ENCODE peak calls at places on chromosomes 7 and 10, in four cellular contexts. N is GM12878, A is K562, J is HepG2. U is an unnamed sample. For H3K27me3, the result is how much of the 10 kb centered on the place peaks cover.

GRCh38 chr10:94429049-94429707 is 26.8 kb downstream of the TBC1D12 start:
- DNase-seq in J (no peak), A (no peak), N (no peak), U (no peak)

GRCh38 chr10:24196426-24197039 is 12.4 kb upstream of the KIAA1217 start:
- DNase-seq in J (peak), A (peak), N (no peak), U (peak)

GRCh38 chr7:47042669-47043068 is 539.2 kb downstream of the TNS3 start:
- DNase-seq in N (no peak), J (no peak), A (no peak), U (no peak)

GRCh38 chr7:155449880-155450557 is 7.9 kb upstream of the EN2 start:
- DNase-seq in A (no peak), N (no peak), J (no peak), U (no peak)

GRCh38 chr7:101702362-101702850 is 73.3 kb upstream of the MYL10 start:
- DNase-seq in A (peak), J (peak), N (no peak), U (no peak)

GRCh38 chr7:10939911-10940747 is 33.5 kb upstream of the PHF14 start:
- DNase-seq in J (peak), A (peak), N (peak), U (peak)

GRCh38 chr10:126525326-126525725 is 137.0 kb upstream of the ADAM12 start:
- DNase-seq in A (no peak), N (no peak), J (no peak), U (no peak)

GRCh38 chr10:123274513-123275182 is 120.4 kb downstream of the BUB3 start:
- DNase-seq in J (no peak), A (no peak), N (no peak), U (no peak)

GRCh38 chr7:6171532-6172330 is 100.7 kb downstream of the CYTH3 start:
- DNase-seq in N (no peak), A (no peak), J (no peak), U (peak)

GRCh38 chr10:68655620-68656126 is 65.4 kb upstream of the CCAR1 start:
- DNase-seq in N (no peak), J (no peak), A (no peak), U (no peak)

GRCh38 chr7:112802406-112802805 is 12.2 kb upstream of the TMEM168 start:
- DNase-seq in A (no peak), N (no peak), J (no peak), U (no peak)

GRCh38 chr7:97019710-97020109 is 4.9 kb downstream of the DLX5 start:
- DNase-seq in A (no peak), J (no peak), N (no peak), U (no peak)
- H3K27me3 ChIP-seq in A (half or more), J (under half), N (under half), U (half or more)

DNA sequence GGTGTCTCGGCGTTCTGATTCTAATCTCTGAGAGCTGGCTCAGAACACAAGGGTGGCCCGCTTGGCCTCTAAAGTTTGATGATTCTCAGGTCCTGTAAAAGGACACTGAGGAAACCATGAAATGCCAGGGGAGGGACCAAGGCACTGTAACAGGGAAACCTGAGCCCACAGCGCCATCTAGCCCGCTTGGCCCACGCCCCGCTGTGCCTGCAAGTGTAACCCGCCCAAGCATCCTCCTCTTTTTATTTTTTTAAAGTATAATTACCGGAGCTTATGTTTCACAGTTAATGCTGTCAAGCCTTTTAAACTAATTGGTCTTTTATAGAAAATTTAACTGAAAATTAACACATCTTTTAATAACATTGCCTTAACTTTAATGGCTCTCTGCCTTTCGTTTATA is 734.7 kb downstream of the KCNMA1 start:
- DNase-seq in A (peak), J (no peak), N (no peak), U (peak)
- TF ChIP-seq HDAC2 in A (no peak), J (no peak), N (no peak), U (no peak)

GRCh38 chr7:158865462-158865922 is 9.1 kb downstream of the DYNC2I1 start:
- DNase-seq in A (peak), J (peak), N (no peak), U (no peak)
- TF ChIP-seq BRCA1 in A (no peak), J (no peak), N (no peak), U (no peak)

GRCh38 chr7:1211611-1212010 is 21.1 kb upstream of the UNCX start:
- DNase-seq in A (no peak), J (no peak), N (no peak), U (no peak)

GRCh38 chr7:1210321-1210978 is 22.2 kb upstream of the UNCX start:
- DNase-seq in N (no peak), J (no peak), A (no peak), U (no peak)

GRCh38 chr7:1210979-1211608 is 21.6 kb upstream of the UNCX start:
- DNase-seq in A (no peak), N (no peak), J (no peak), U (no peak)

GRCh38 chr7:1218541-1219165 is 14.0 kb upstream of the UNCX start:
- DNase-seq in A (no peak), N (no peak), J (no peak), U (no peak)

DNA sequence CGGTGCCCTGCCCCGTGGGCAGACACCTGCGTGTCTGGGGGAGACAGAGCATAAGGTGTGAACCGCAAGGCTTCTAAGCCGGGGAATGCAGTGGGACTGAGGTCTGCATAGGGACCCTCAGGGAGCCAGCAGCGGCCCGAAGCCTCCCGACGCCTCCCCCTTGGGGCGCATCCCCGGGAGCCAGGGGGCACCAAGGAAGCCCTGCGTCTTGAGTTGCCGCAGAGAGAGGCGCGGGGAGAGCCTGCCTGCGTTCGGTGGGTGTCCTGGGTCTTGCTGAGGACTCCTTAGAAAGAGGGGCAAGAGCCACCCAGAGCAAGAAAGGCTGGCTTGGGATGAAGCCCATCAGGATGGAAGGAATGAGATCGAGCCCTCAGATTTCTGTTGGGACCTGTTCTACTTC is 18.2 kb upstream of the UNCX start:
- DNase-seq in A (no peak), N (no peak), J (no peak), U (no peak)
- H3K27me3 ChIP-seq in A (half or more), N (under half), J (half or more), U (under half)

DNA sequence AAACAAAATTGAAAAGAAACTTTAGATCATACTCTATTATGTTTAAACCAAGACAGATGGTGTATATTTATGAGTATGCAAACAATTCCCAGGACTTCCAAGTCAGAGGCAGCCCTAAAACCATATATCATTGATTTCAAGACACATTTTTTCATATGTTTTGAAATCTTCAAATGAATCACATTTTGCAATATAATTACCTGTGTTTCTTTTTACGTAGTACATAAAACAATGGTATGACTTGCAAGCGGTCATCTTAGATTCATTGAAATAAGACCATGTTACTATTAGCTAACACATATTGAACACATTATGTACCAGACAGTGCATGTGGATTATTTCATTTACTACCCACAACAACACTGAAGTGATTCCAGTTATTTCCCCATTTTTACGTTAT is 14.9 kb downstream of the SMURF1 start:
- DNase-seq in J (no peak), N (no peak), A (no peak), U (no peak)
- TF ChIP-seq HDAC2 in J (no peak), N (no peak), A (no peak), U (no peak)